ENCODE peak calls at places on chromosomes 2 and 18, in seven cellular contexts. L is uterus, T is mammary epithelial cell, W is thoracic aorta, R is aorta, S is iPS DF 6.9, Q is PC-9. Z is an unnamed sample. For H3K4me1, the result is how much of the 10 kb centered on the place peaks cover.

GRCh38 chr2:44804406-44805235 is 136.9 kb upstream of the SIX3 start:
- DNase-seq in L (no peak), W (no peak), Q (no peak), T (no peak), R (no peak), S (no peak), Z (no peak)

GRCh38 chr2:231985823-231986261 is 24.3 kb downstream of the DIS3L2 start:
- DNase-seq in L (no peak), Q (no peak), R (no peak), W (no peak), S (no peak), T (peak), Z (no peak)

GRCh38 chr2:128596453-128597430 is 278.1 kb upstream of the HS6ST1 start:
- DNase-seq in L (no peak), W (no peak), T (no peak), Q (no peak), S (no peak), R (peak), Z (no peak)

GRCh38 chr2:186695081-186695756 is 1.4 kb downstream of the FAM171B start:
- DNase-seq in S (no peak), T (peak), W (no peak), Q (no peak), R (no peak), L (no peak), Z (no peak)

GRCh38 chr2:74441690-74442482 is at the start of gene RTKN:
- DNase-seq in S (no peak), R (peak), T (peak), L (no peak), Q (peak), W (no peak), Z (peak)

GRCh38 chr2:210269148-210269547 is 43.9 kb upstream of the ACADL start:
- DNase-seq in W (no peak), S (no peak), Q (no peak), L (no peak), T (no peak), R (no peak), Z (no peak)

GRCh38 chr2:226865273-226865672 is 29.4 kb downstream of the RHBDD1 start:
- DNase-seq in L (no peak), W (no peak), T (no peak), R (no peak), Q (no peak), S (no peak), Z (no peak)

GRCh38 chr2:221435161-221435560 is 136.9 kb downstream of the EPHA4 start:
- DNase-seq in Q (no peak), L (no peak), S (no peak), W (no peak), T (no peak), R (no peak), Z (no peak)

GRCh38 chr18:32424696-32425095 is 46.0 kb downstream of the GAREM1 start:
- DNase-seq in T (no peak), R (no peak), Q (no peak), W (no peak), S (no peak), L (peak), Z (no peak)

GRCh38 chr2:112995346-112995920 is 9.8 kb upstream of the IL36A start:
- DNase-seq in S (no peak), W (no peak), Q (no peak), L (no peak), T (no peak), R (no peak), Z (no peak)

GRCh38 chr2:3434654-3435053 is 55.2 kb downstream of the TRAPPC12 start:
- DNase-seq in S (no peak), Q (no peak), T (no peak), W (no peak), L (no peak), R (no peak), Z (no peak)

GRCh38 chr2:108355907-108356734 is 21.6 kb upstream of the SULT1C4 start:
- DNase-seq in L (no peak), R (no peak), W (no peak), S (no peak), Q (no peak), T (peak), Z (no peak)

GRCh38 chr2:110865188-110865587 is 132.8 kb downstream of the ACOXL start:
- DNase-seq in Q (no peak), R (no peak), S (no peak), T (no peak), L (no peak), W (no peak), Z (no peak)

GRCh38 chr2:16201876-16202642 is 261.7 kb downstream of the MYCN start:
- DNase-seq in L (no peak), T (peak), R (no peak), S (no peak), Q (no peak), W (no peak), Z (no peak)

GRCh38 chr18:57128229-57128911 is 18.5 kb upstream of the BOD1L2 start:
- DNase-seq in Q (no peak), R (no peak), T (no peak), S (no peak), L (no peak), W (no peak), Z (no peak)

GRCh38 chr2:241064008-241064801 is 37.9 kb downstream of the MTERF4 start:
- DNase-seq in R (peak), L (no peak), Q (peak), W (no peak), S (no peak), T (peak), Z (no peak)

GRCh38 chr18:46009158-46009866 is 42.2 kb upstream of the EPG5 start:
- DNase-seq in L (no peak), Q (no peak), R (no peak), W (no peak), S (no peak), T (no peak), Z (no peak)

GRCh38 chr2:19120181-19120580 is 238.2 kb downstream of the OSR1 start:
- DNase-seq in Q (no peak), L (no peak), W (no peak), S (no peak), T (peak), R (no peak), Z (no peak)

GRCh38 chr2:135744761-135745314 is 3.2 kb downstream of the UBXN4 start:
- DNase-seq in L (no peak), W (no peak), R (no peak), T (peak), Q (no peak), S (no peak), Z (no peak)

GRCh38 chr18:25985999-25986398 is 104.4 kb downstream of the SS18 start:
- DNase-seq in R (no peak), T (no peak), L (no peak), W (no peak), S (no peak), Q (no peak), Z (no peak)

GRCh38 chr2:201220102-201220570 is 37.2 kb downstream of the CASP10 start:
- DNase-seq in Q (peak), S (no peak), T (no peak), L (no peak), W (no peak), R (no peak), Z (peak)

GRCh38 chr2:96856776-96857673 is 791 bp downstream of the ANKRD39 start:
- DNase-seq in S (no peak), W (no peak), T (peak), Q (no peak), R (peak), L (no peak), Z (no peak)

GRCh38 chr2:197240018-197240712 is 70.4 kb downstream of the ANKRD44 start:
- DNase-seq in L (no peak), T (no peak), Q (no peak), S (no peak), W (no peak), R (no peak), Z (no peak)

GRCh38 chr2:197240713-197241050 is 69.9 kb downstream of the ANKRD44 start:
- DNase-seq in T (no peak), S (no peak), W (no peak), L (no peak), R (no peak), Q (no peak), Z (no peak)

GRCh38 chr2:197242719-197243118 is 67.9 kb downstream of the ANKRD44 start:
- DNase-seq in S (no peak), R (no peak), L (no peak), W (no peak), T (no peak), Q (no peak), Z (no peak)

GRCh38 chr2:197241153-197241552 is 69.4 kb downstream of the ANKRD44 start:
- DNase-seq in W (no peak), Q (no peak), T (no peak), L (no peak), R (no peak), S (no peak), Z (no peak)

GRCh38 chr2:197241590-197241989 is 69.0 kb downstream of the ANKRD44 start:
- DNase-seq in W (no peak), L (no peak), S (no peak), Q (no peak), T (no peak), R (no peak), Z (no peak)
- H3K4me1 ChIP-seq in W (under half), L (under half), S (under half), Q (under half), T (under half), R (under half), Z (under half)

GRCh38 chr2:1731963-1732768 is 12.1 kb downstream of the PXDN start:
- DNase-seq in T (no peak), R (peak), Q (no peak), L (peak), S (no peak), W (no peak), Z (peak)
- H3K4me1 ChIP-seq in T (under half), R (under half), Q (under half), L (under half), S (under half), W (half or more), Z (half or more)

GRCh38 chr18:8735274-8735673 is 29.9 kb downstream of the MTCL1 start:
- DNase-seq in R (no peak), W (no peak), T (no peak), S (no peak), L (no peak), Q (no peak), Z (no peak)

GRCh38 chr18:8730080-8730827 is 24.9 kb downstream of the MTCL1 start:
- DNase-seq in W (no peak), S (no peak), T (no peak), Q (peak), R (peak), L (peak), Z (peak)

GRCh38 chr18:8726963-8727730 is 21.8 kb downstream of the MTCL1 start:
- DNase-seq in T (no peak), W (no peak), S (no peak), Q (no peak), R (no peak), L (no peak), Z (no peak)

GRCh38 chr18:8734496-8734895 is 29.1 kb downstream of the MTCL1 start:
- DNase-seq in Q (no peak), T (no peak), W (no peak), R (no peak), L (no peak), S (no peak), Z (no peak)

GRCh38 chr18:8732442-8733360 is 27.3 kb downstream of the MTCL1 start:
- DNase-seq in T (no peak), L (no peak), W (no peak), R (no peak), Q (no peak), S (no peak), Z (no peak)
- H3K4me1 ChIP-seq in T (under half), L (under half), W (under half), R (under half), Q (under half), S (under half), Z (under half)

GRCh38 chr2:20575935-20576597 is 74.8 kb downstream of the HS1BP3 start:
- DNase-seq in S (no peak), R (no peak), T (no peak), Q (no peak), L (no peak), W (no peak), Z (no peak)
- H3K4me1 ChIP-seq in S (under half), R (under half), T (under half), Q (under half), L (under half), W (under half), Z (half or more)

GRCh38 chr18:63299837-63300787 is 19.5 kb downstream of the BCL2 start:
- DNase-seq in L (no peak), S (no peak), R (no peak), W (no peak), T (no peak), Q (no peak), Z (no peak)
- H3K4me1 ChIP-seq in L (under half), S (under half), R (under half), W (half or more), T (under half), Q (under half), Z (under half)

Z was measured in left ventricle myocardium inferior.